ENCODE peak calls at places on chromosomes 1 and 21, in seven cellular contexts. One of them, this sample, is unnamed.

GRCh38 chr1:163315773-163316374 is 5.9 kb upstream of the NUF2 start:
- DNase-seq in Ammon's horn: peak; percentile 67
- DNase-seq in LoVo: peak; percentile 24
- DNase-seq in naive thymus-derived CD4-positive, alpha-beta T cell: peak; percentile 29
- DNase-seq in hypothalamus: peak; percentile 31
- DNase-seq in Karpas-422: peak; percentile 83
- DNase-seq in HCEC 1CT: peak; percentile 49
- DNase-seq in this sample: peak; percentile 33

GRCh38 chr1:23344987-23345472 is 946 bp upstream of the HNRNPR start:
- DNase-seq in Ammon's horn: no peak
- DNase-seq in LoVo: no peak
- DNase-seq in naive thymus-derived CD4-positive, alpha-beta T cell: no peak
- DNase-seq in hypothalamus: no peak
- DNase-seq in Karpas-422: no peak
- DNase-seq in HCEC 1CT: peak; percentile 39
- DNase-seq in this sample: no peak

GRCh38 chr1:191320062-191320461 is 838.2 kb upstream of the RGS18 start:
- DNase-seq in Ammon's horn: no peak
- DNase-seq in LoVo: no peak
- DNase-seq in naive thymus-derived CD4-positive, alpha-beta T cell: no peak
- DNase-seq in hypothalamus: no peak
- DNase-seq in Karpas-422: no peak
- DNase-seq in HCEC 1CT: no peak
- DNase-seq in this sample: no peak

GRCh38 chr1:234760303-234760723 is 150.3 kb upstream of the IRF2BP2 start:
- DNase-seq in Ammon's horn: no peak
- DNase-seq in LoVo: no peak
- DNase-seq in naive thymus-derived CD4-positive, alpha-beta T cell: no peak
- DNase-seq in hypothalamus: no peak
- DNase-seq in Karpas-422: no peak
- DNase-seq in HCEC 1CT: no peak
- DNase-seq in this sample: no peak

GRCh38 chr1:109425902-109426277 is 358 bp downstream of the PSMA5 start:
- DNase-seq in Ammon's horn: no peak
- DNase-seq in LoVo: peak; percentile 63
- DNase-seq in naive thymus-derived CD4-positive, alpha-beta T cell: no peak
- DNase-seq in hypothalamus: no peak
- DNase-seq in Karpas-422: peak; percentile 81
- DNase-seq in HCEC 1CT: peak; percentile 67
- DNase-seq in this sample: peak; percentile 41

GRCh38 chr1:168387781-168388760 is 107.4 kb downstream of the TBX19 start:
- DNase-seq in Ammon's horn: no peak
- DNase-seq in LoVo: no peak
- DNase-seq in naive thymus-derived CD4-positive, alpha-beta T cell: no peak
- DNase-seq in hypothalamus: no peak
- DNase-seq in Karpas-422: no peak
- DNase-seq in HCEC 1CT: no peak
- DNase-seq in this sample: no peak

GRCh38 chr21:31283025-31283424 is 61.0 kb downstream of the TIAM1 start:
- DNase-seq in Ammon's horn: no peak
- DNase-seq in LoVo: no peak
- DNase-seq in naive thymus-derived CD4-positive, alpha-beta T cell: peak; percentile 38
- DNase-seq in hypothalamus: no peak
- DNase-seq in Karpas-422: no peak
- DNase-seq in HCEC 1CT: no peak
- DNase-seq in this sample: no peak

GRCh38 chr1:22916469-22916817 is 56.2 kb downstream of the LACTBL1 start:
- DNase-seq in Ammon's horn: peak; percentile 83
- DNase-seq in LoVo: no peak
- DNase-seq in naive thymus-derived CD4-positive, alpha-beta T cell: no peak
- DNase-seq in hypothalamus: peak; percentile 65
- DNase-seq in Karpas-422: no peak
- DNase-seq in HCEC 1CT: no peak
- DNase-seq in this sample: no peak

GRCh38 chr1:29235955-29236742 is at the start of gene PTPRU:
- DNase-seq in Ammon's horn: peak; percentile 77
- DNase-seq in LoVo: peak; percentile 83
- DNase-seq in naive thymus-derived CD4-positive, alpha-beta T cell: peak; percentile 90
- DNase-seq in hypothalamus: peak; percentile 74
- DNase-seq in Karpas-422: peak; percentile 87
- DNase-seq in HCEC 1CT: peak; percentile 51
- DNase-seq in this sample: peak; percentile 39

GRCh38 chr1:109299087-109299983 is 7.5 kb downstream of the MYBPHL start:
- DNase-seq in Ammon's horn: peak; percentile 96
- DNase-seq in LoVo: no peak
- DNase-seq in naive thymus-derived CD4-positive, alpha-beta T cell: no peak
- DNase-seq in hypothalamus: peak; percentile 85
- DNase-seq in Karpas-422: no peak
- DNase-seq in HCEC 1CT: peak; percentile 75
- DNase-seq in this sample: peak; percentile 89